ENCODE peak calls at places on chromosomes 16 and 17, in five cellular contexts. B, F, Z, G and S are unnamed samples.

GRCh38 chr17:61510991-61511390 is 58.8 kb downstream of the TBX4 start:
- DNase-seq in B (no peak), F (no peak), Z (no peak), G (no peak), S (no peak)

GRCh38 chr16:28497386-28497785 is 2.9 kb downstream of the APOBR start:
- DNase-seq in B (no peak), F (no peak), Z (no peak), G (no peak), S (no peak)

GRCh38 chr16:85010446-85010930 is 847 bp downstream of the ZDHHC7 start:
- DNase-seq in B (no peak), F (no peak), Z (no peak), G (no peak), S (no peak)

GRCh38 chr17:5210853-5211252 is 19.2 kb upstream of the ZNF594 start:
- DNase-seq in B (no peak), F (no peak), Z (no peak), G (no peak), S (no peak)

GRCh38 chr17:55833311-55833710 is 82.5 kb downstream of the PCTP start:
- DNase-seq in B (no peak), F (no peak), Z (no peak), G (no peak), S (no peak)

GRCh38 chr17:66829386-66829864 is 5.5 kb upstream of the CACNG5 start:
- DNase-seq in B (no peak), F (peak), Z (peak), G (peak), S (no peak)

GRCh38 chr17:1491406-1492248 is 859 bp downstream of the MYO1C start:
- DNase-seq in B (peak), F (peak), Z (no peak), G (no peak), S (no peak)

GRCh38 chr16:23898682-23899430 is 63.1 kb downstream of the PRKCB start:
- DNase-seq in B (no peak), F (no peak), Z (no peak), G (no peak), S (no peak)

GRCh38 chr17:30805944-30806456 is 18.5 kb downstream of the CRLF3 start:
- DNase-seq in B (no peak), F (no peak), Z (no peak), G (no peak), S (no peak)

GRCh38 chr17:81200695-81201580 is 21.8 kb downstream of the CEP131 start:
- DNase-seq in B (no peak), F (peak), Z (no peak), G (peak), S (peak)

GRCh38 chr16:11049396-11050059 is 105.2 kb downstream of the CLEC16A start:
- DNase-seq in B (peak), F (no peak), Z (no peak), G (peak), S (no peak)

GRCh38 chr17:82212331-82213250 is at the start of gene CCDC57:
- DNase-seq in B (peak), F (peak), Z (peak), G (peak), S (peak)

GRCh38 chr16:10619271-10619849 is 39.0 kb upstream of the EMP2 start:
- DNase-seq in B (no peak), F (peak), Z (no peak), G (peak), S (no peak)

GRCh38 chr16:50260206-50261159 is 5.9 kb upstream of the ADCY7 start:
- DNase-seq in B (no peak), F (no peak), Z (no peak), G (no peak), S (no peak)

GRCh38 chr16:86929149-86929871 is 351.0 kb downstream of the FOXL1 start:
- DNase-seq in B (peak), F (no peak), Z (no peak), G (no peak), S (no peak)